ENCODE peak calls at places on chromosomes 11 and 22, in ten cellular contexts. One of them, this sample, is unnamed. For H3K9me3, the result is how much of the 10 kb centered on the place peaks cover.

GRCh38 chr11:116931206-116931953 is 94.0 kb upstream of the APOA1 start:
- DNase-seq in CD4-positive, alpha-beta memory T cell: peak
- DNase-seq in right lobe of liver: no peak
- DNase-seq in CD8-positive, alpha-beta T cell: no peak
- DNase-seq in IMR-90: peak
- DNase-seq in H9: no peak
- DNase-seq in GM23248: peak
- DNase-seq in heart right ventricle: no peak
- DNase-seq in iPS DF 6.9: no peak
- DNase-seq in hepatocyte: no peak
- DNase-seq in this sample: no peak

GRCh38 chr11:124315052-124315451 is 1.3 kb upstream of the OR8D1 start:
- DNase-seq in CD4-positive, alpha-beta memory T cell: no peak
- DNase-seq in right lobe of liver: no peak
- DNase-seq in CD8-positive, alpha-beta T cell: no peak
- DNase-seq in IMR-90: peak
- DNase-seq in H9: no peak
- DNase-seq in GM23248: peak
- DNase-seq in heart right ventricle: no peak
- DNase-seq in iPS DF 6.9: no peak
- DNase-seq in hepatocyte: no peak
- DNase-seq in this sample: no peak

GRCh38 chr11:69699213-69699612 is 4.6 kb downstream of the FGF19 start:
- DNase-seq in CD4-positive, alpha-beta memory T cell: no peak
- DNase-seq in right lobe of liver: no peak
- DNase-seq in CD8-positive, alpha-beta T cell: no peak
- DNase-seq in IMR-90: no peak
- DNase-seq in H9: no peak
- DNase-seq in GM23248: peak
- DNase-seq in heart right ventricle: peak
- DNase-seq in iPS DF 6.9: no peak
- DNase-seq in hepatocyte: no peak
- DNase-seq in this sample: no peak

GRCh38 chr22:44394246-44395115 is 81.7 kb upstream of the SHISAL1 start:
- DNase-seq in CD4-positive, alpha-beta memory T cell: no peak
- DNase-seq in right lobe of liver: no peak
- DNase-seq in CD8-positive, alpha-beta T cell: no peak
- DNase-seq in IMR-90: no peak
- DNase-seq in H9: peak
- DNase-seq in GM23248: no peak
- DNase-seq in heart right ventricle: no peak
- DNase-seq in iPS DF 6.9: no peak
- DNase-seq in hepatocyte: no peak
- DNase-seq in this sample: no peak

GRCh38 chr11:94737171-94737611 is 31.0 kb upstream of the AMOTL1 start:
- DNase-seq in CD4-positive, alpha-beta memory T cell: no peak
- DNase-seq in right lobe of liver: no peak
- DNase-seq in CD8-positive, alpha-beta T cell: no peak
- DNase-seq in IMR-90: peak
- DNase-seq in H9: no peak
- DNase-seq in GM23248: peak
- DNase-seq in heart right ventricle: no peak
- DNase-seq in iPS DF 6.9: no peak
- DNase-seq in hepatocyte: no peak
- DNase-seq in this sample: no peak

GRCh38 chr11:5658318-5658717 is 26.6 kb downstream of the TRIM5 start:
- DNase-seq in CD4-positive, alpha-beta memory T cell: no peak
- DNase-seq in right lobe of liver: no peak
- DNase-seq in CD8-positive, alpha-beta T cell: no peak
- DNase-seq in IMR-90: no peak
- DNase-seq in H9: no peak
- DNase-seq in GM23248: no peak
- DNase-seq in heart right ventricle: no peak
- DNase-seq in iPS DF 6.9: no peak
- DNase-seq in hepatocyte: no peak
- DNase-seq in this sample: no peak

GRCh38 chr11:47577460-47578041 is 1.2 kb downstream of the KBTBD4 start:
- DNase-seq in CD4-positive, alpha-beta memory T cell: no peak
- DNase-seq in right lobe of liver: no peak
- DNase-seq in CD8-positive, alpha-beta T cell: no peak
- DNase-seq in IMR-90: no peak
- DNase-seq in H9: no peak
- DNase-seq in GM23248: peak
- DNase-seq in heart right ventricle: no peak
- DNase-seq in iPS DF 6.9: no peak
- DNase-seq in hepatocyte: no peak
- DNase-seq in this sample: no peak

GRCh38 chr11:71329165-71329510 is 76.8 kb upstream of the SHANK2 start:
- DNase-seq in CD4-positive, alpha-beta memory T cell: no peak
- DNase-seq in right lobe of liver: no peak
- DNase-seq in CD8-positive, alpha-beta T cell: no peak
- DNase-seq in IMR-90: no peak
- DNase-seq in H9: no peak
- DNase-seq in GM23248: no peak
- DNase-seq in heart right ventricle: no peak
- DNase-seq in iPS DF 6.9: no peak
- DNase-seq in hepatocyte: no peak
- DNase-seq in this sample: no peak

GRCh38 chr11:100789500-100789899 is 102.4 kb downstream of the ARHGAP42 start:
- DNase-seq in CD4-positive, alpha-beta memory T cell: no peak
- DNase-seq in right lobe of liver: peak
- DNase-seq in CD8-positive, alpha-beta T cell: no peak
- DNase-seq in IMR-90: peak
- DNase-seq in H9: no peak
- DNase-seq in GM23248: no peak
- DNase-seq in heart right ventricle: peak
- DNase-seq in iPS DF 6.9: no peak
- DNase-seq in hepatocyte: peak
- DNase-seq in this sample: no peak

GRCh38 chr11:66020618-66021357 is 5.5 kb downstream of the CATSPER1 start:
- DNase-seq in CD4-positive, alpha-beta memory T cell: no peak
- DNase-seq in right lobe of liver: peak
- DNase-seq in CD8-positive, alpha-beta T cell: peak
- DNase-seq in IMR-90: peak
- DNase-seq in H9: no peak
- DNase-seq in GM23248: peak
- DNase-seq in heart right ventricle: no peak
- DNase-seq in iPS DF 6.9: no peak
- DNase-seq in hepatocyte: no peak
- DNase-seq in this sample: no peak

GRCh38 chr11:120055646-120056045 is 82.3 kb downstream of the TRIM29 start:
- DNase-seq in CD4-positive, alpha-beta memory T cell: no peak
- DNase-seq in right lobe of liver: no peak
- DNase-seq in CD8-positive, alpha-beta T cell: no peak
- DNase-seq in IMR-90: no peak
- DNase-seq in H9: peak
- DNase-seq in GM23248: no peak
- DNase-seq in heart right ventricle: no peak
- DNase-seq in iPS DF 6.9: no peak
- DNase-seq in hepatocyte: no peak
- DNase-seq in this sample: no peak

GRCh38 chr11:121672630-121673487 is 220.1 kb upstream of the SORL1-AS1 start:
- DNase-seq in CD4-positive, alpha-beta memory T cell: no peak
- DNase-seq in right lobe of liver: no peak
- DNase-seq in CD8-positive, alpha-beta T cell: no peak
- DNase-seq in IMR-90: no peak
- DNase-seq in H9: no peak
- DNase-seq in GM23248: peak
- DNase-seq in heart right ventricle: peak
- DNase-seq in iPS DF 6.9: no peak
- DNase-seq in hepatocyte: peak
- DNase-seq in this sample: no peak

GRCh38 chr11:121669422-121669821 is 216.7 kb upstream of the SORL1-AS1 start:
- DNase-seq in CD4-positive, alpha-beta memory T cell: no peak
- DNase-seq in right lobe of liver: no peak
- DNase-seq in CD8-positive, alpha-beta T cell: no peak
- DNase-seq in IMR-90: no peak
- DNase-seq in H9: no peak
- DNase-seq in GM23248: peak
- DNase-seq in heart right ventricle: no peak
- DNase-seq in iPS DF 6.9: no peak
- DNase-seq in hepatocyte: no peak
- DNase-seq in this sample: no peak

GRCh38 chr11:121670792-121671275 is 218.1 kb upstream of the SORL1-AS1 start:
- DNase-seq in CD4-positive, alpha-beta memory T cell: no peak
- DNase-seq in right lobe of liver: no peak
- DNase-seq in CD8-positive, alpha-beta T cell: no peak
- DNase-seq in IMR-90: no peak
- DNase-seq in H9: no peak
- DNase-seq in GM23248: peak
- DNase-seq in heart right ventricle: no peak
- DNase-seq in iPS DF 6.9: no peak
- DNase-seq in hepatocyte: peak
- DNase-seq in this sample: no peak

GRCh38 chr11:121671276-121672168 is 218.8 kb upstream of the SORL1-AS1 start:
- DNase-seq in CD4-positive, alpha-beta memory T cell: no peak
- DNase-seq in right lobe of liver: no peak
- DNase-seq in CD8-positive, alpha-beta T cell: no peak
- DNase-seq in IMR-90: peak
- DNase-seq in H9: no peak
- DNase-seq in GM23248: peak
- DNase-seq in heart right ventricle: no peak
- DNase-seq in iPS DF 6.9: no peak
- DNase-seq in hepatocyte: peak
- DNase-seq in this sample: no peak
- H3K27ac ChIP-seq in CD4-positive, alpha-beta memory T cell: no peak
- H3K27ac ChIP-seq in right lobe of liver: no peak
- H3K27ac ChIP-seq in CD8-positive, alpha-beta T cell: no peak
- H3K27ac ChIP-seq in IMR-90: no peak
- H3K27ac ChIP-seq in H9: no peak
- H3K27ac ChIP-seq in GM23248: no peak
- H3K27ac ChIP-seq in heart right ventricle: no peak
- H3K27ac ChIP-seq in iPS DF 6.9: no peak
- H3K27ac ChIP-seq in hepatocyte: peak
- H3K27ac ChIP-seq in this sample: no peak

GRCh38 chr11:50188040-50188439 is 155.4 kb downstream of the OR4C45 start:
- DNase-seq in CD4-positive, alpha-beta memory T cell: no peak
- DNase-seq in right lobe of liver: no peak
- DNase-seq in CD8-positive, alpha-beta T cell: no peak
- DNase-seq in IMR-90: no peak
- DNase-seq in H9: no peak
- DNase-seq in GM23248: no peak
- DNase-seq in heart right ventricle: no peak
- DNase-seq in iPS DF 6.9: no peak
- DNase-seq in hepatocyte: no peak
- DNase-seq in this sample: no peak
- H3K9me3 ChIP-seq in CD4-positive, alpha-beta memory T cell: under half
- H3K9me3 ChIP-seq in right lobe of liver: under half
- H3K9me3 ChIP-seq in CD8-positive, alpha-beta T cell: under half
- H3K9me3 ChIP-seq in IMR-90: under half
- H3K9me3 ChIP-seq in H9: half or more
- H3K9me3 ChIP-seq in GM23248: under half
- H3K9me3 ChIP-seq in heart right ventricle: under half
- H3K9me3 ChIP-seq in iPS DF 6.9: under half
- H3K9me3 ChIP-seq in hepatocyte: under half
- H3K9me3 ChIP-seq in this sample: under half

DNA sequence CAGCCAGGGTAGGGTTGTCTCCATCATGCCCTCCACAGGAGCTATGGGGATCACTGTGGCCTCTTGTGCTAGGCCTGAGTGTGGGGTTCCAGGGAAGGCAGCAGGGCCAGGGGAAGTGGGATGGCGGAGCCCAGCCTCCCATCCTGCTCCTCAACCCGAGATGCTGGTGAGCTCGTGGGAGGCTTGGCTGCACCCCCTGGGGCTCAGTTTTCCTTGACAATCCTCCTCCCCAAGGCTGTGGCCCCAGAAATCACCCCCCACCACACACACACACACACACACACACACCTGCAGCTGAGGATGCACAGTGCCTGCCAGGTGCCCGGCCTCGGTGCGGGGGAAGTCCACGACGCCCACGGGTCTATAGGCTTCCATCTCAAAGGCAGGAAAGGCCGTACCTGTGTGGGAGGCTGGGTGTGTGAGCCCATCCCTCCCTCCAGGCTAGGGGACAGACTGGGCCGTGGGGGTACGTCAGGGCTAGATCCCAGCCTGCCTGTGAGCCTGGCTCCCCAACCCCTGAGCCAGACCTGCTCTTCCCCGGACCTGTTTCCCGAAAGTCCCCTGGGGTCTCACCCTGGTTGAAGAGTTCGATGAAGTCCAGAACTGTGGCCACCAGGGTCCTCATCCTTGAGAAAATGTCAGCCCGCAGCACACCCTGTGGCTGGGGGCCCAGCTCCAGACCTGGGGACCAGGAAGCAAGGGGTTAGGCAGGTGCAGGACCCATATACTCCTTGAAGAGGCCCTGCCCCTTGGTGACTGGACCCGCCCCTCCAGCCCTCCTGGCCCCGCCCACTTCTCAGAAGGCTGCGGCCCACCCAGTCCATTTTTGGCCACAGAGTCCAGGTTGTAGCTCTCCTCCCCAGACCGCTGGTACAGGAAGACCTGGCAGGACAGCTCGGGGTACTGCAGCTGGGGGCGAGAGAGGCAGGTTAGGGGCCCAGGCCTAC is 5.2 kb upstream of the TBX10 start:
- DNase-seq in CD4-positive, alpha-beta memory T cell: no peak
- DNase-seq in right lobe of liver: no peak
- DNase-seq in CD8-positive, alpha-beta T cell: no peak
- DNase-seq in IMR-90: no peak
- DNase-seq in H9: peak
- DNase-seq in GM23248: no peak
- DNase-seq in heart right ventricle: no peak
- DNase-seq in iPS DF 6.9: no peak
- DNase-seq in hepatocyte: peak
- DNase-seq in this sample: no peak
- H3K27ac ChIP-seq in CD4-positive, alpha-beta memory T cell: no peak
- H3K27ac ChIP-seq in right lobe of liver: no peak
- H3K27ac ChIP-seq in CD8-positive, alpha-beta T cell: no peak
- H3K27ac ChIP-seq in IMR-90: no peak
- H3K27ac ChIP-seq in H9: no peak
- H3K27ac ChIP-seq in GM23248: no peak
- H3K27ac ChIP-seq in heart right ventricle: no peak
- H3K27ac ChIP-seq in iPS DF 6.9: no peak
- H3K27ac ChIP-seq in hepatocyte: no peak
- H3K27ac ChIP-seq in this sample: no peak

DNA sequence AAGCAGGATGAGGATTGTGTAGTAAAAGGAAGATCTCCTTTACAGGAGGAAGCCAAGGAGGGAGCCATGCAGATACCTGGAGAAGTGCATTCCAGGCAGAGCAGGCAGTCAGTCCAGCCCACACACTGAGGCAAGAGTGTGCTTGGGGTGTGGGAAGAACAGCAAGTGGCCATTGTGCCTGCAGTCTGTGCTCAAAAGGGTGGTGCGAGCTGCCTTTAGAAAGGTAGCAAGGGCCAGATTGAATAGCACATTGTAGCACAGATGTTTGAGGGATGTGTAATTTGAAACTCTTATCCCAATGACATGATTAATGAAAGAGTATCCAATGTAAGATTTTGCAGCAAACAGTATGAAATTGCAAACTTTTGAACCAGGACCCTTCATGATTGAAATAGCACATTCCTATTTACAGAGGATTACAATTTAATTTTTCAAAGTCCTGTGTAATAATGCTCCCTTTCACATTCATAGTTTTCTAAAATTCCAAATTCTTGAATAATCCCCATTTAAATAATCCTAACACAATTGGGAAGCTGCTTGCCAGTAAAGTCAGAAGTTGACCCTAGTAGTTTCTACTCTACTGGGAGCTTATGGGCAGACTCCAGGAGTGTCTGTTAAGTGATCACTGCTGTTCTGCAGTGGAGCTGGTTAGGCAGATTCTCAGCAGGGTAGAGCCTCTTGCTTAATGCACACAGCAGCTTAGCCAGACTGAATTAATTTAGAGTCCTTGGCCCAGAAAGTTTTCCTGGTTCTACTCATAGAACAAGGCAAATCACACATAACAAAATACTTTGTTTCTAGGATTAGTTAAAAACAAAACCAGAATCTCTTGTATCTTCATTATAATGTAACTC is 78.1 kb downstream of the CYB5R2 start:
- DNase-seq in CD4-positive, alpha-beta memory T cell: no peak
- DNase-seq in right lobe of liver: no peak
- DNase-seq in CD8-positive, alpha-beta T cell: no peak
- DNase-seq in IMR-90: no peak
- DNase-seq in H9: peak
- DNase-seq in GM23248: peak
- DNase-seq in heart right ventricle: no peak
- DNase-seq in iPS DF 6.9: no peak
- DNase-seq in hepatocyte: no peak
- DNase-seq in this sample: no peak
- H3K9me3 ChIP-seq in CD4-positive, alpha-beta memory T cell: under half
- H3K9me3 ChIP-seq in right lobe of liver: under half
- H3K9me3 ChIP-seq in CD8-positive, alpha-beta T cell: under half
- H3K9me3 ChIP-seq in IMR-90: under half
- H3K9me3 ChIP-seq in H9: under half
- H3K9me3 ChIP-seq in GM23248: under half
- H3K9me3 ChIP-seq in heart right ventricle: under half
- H3K9me3 ChIP-seq in iPS DF 6.9: under half
- H3K9me3 ChIP-seq in hepatocyte: under half
- H3K9me3 ChIP-seq in this sample: under half

This sample was measured in CD4-positive, CD25-positive, alpha-beta regulatory T cell.